ENCODE peak calls at places on chromosome 17, in six cellular contexts. K, G, A, V, N and Z are unnamed samples.

GRCh38 chr17:60398227-60398959 is 6.5 kb upstream of the USP32 start:
- DNase-seq in K (no peak), G (no peak), A (no peak), V (peak), N (no peak), Z (no peak)

GRCh38 chr17:70110443-70110880 is 35.4 kb downstream of the KCNJ16 start:
- DNase-seq in K (no peak), G (no peak), A (no peak), V (no peak), N (no peak), Z (no peak)

GRCh38 chr17:1627219-1627986 is 1.2 kb downstream of the SLC43A2 start:
- DNase-seq in K (no peak), G (peak), A (no peak), V (no peak), N (peak), Z (no peak)

GRCh38 chr17:50196036-50196435 is 5.4 kb downstream of the COL1A1 start:
- DNase-seq in K (no peak), G (no peak), A (no peak), V (no peak), N (no peak), Z (no peak)

GRCh38 chr17:82158825-82159224 is 53.8 kb downstream of the CCDC57 start:
- DNase-seq in K (no peak), G (no peak), A (no peak), V (no peak), N (no peak), Z (no peak)

GRCh38 chr17:71527311-71527710 is 593.5 kb upstream of the SOX9 start:
- DNase-seq in K (no peak), G (no peak), A (no peak), V (no peak), N (no peak), Z (no peak)

GRCh38 chr17:59651346-59651745 is 31.7 kb downstream of the CLTC start:
- DNase-seq in K (no peak), G (no peak), A (no peak), V (no peak), N (no peak), Z (no peak)

GRCh38 chr17:45001310-45001709 is 33.2 kb upstream of the C1QL1 start:
- DNase-seq in K (no peak), G (no peak), A (no peak), V (no peak), N (no peak), Z (no peak)

GRCh38 chr17:43444223-43445008 is 39.4 kb upstream of the DHX8 start:
- DNase-seq in K (no peak), G (no peak), A (no peak), V (no peak), N (no peak), Z (no peak)

GRCh38 chr17:17186551-17187505 is 19.3 kb downstream of the PLD6 start:
- DNase-seq in K (peak), G (no peak), A (no peak), V (no peak), N (no peak), Z (no peak)

GRCh38 chr17:82863941-82864720 is 24.3 kb upstream of the ZNF750 start:
- DNase-seq in K (peak), G (no peak), A (no peak), V (peak), N (peak), Z (peak)

GRCh38 chr17:48628641-48629410 is 2.7 kb upstream of the HOXB9 start:
- DNase-seq in K (no peak), G (no peak), A (no peak), V (no peak), N (no peak), Z (no peak)

GRCh38 chr17:54435966-54436365 is 464.7 kb upstream of the TOM1L1 start:
- DNase-seq in K (no peak), G (peak), A (no peak), V (no peak), N (no peak), Z (no peak)

GRCh38 chr17:70855401-70856054 is 686.2 kb downstream of the KCNJ2 start:
- DNase-seq in K (no peak), G (no peak), A (no peak), V (no peak), N (no peak), Z (no peak)

GRCh38 chr17:80792373-80792781 is 199.3 kb upstream of the CHMP6 start:
- DNase-seq in K (no peak), G (no peak), A (no peak), V (no peak), N (no peak), Z (no peak)

GRCh38 chr17:83177611-83178532 is 98.5 kb downstream of the METRNL start:
- DNase-seq in K (peak), G (no peak), A (no peak), V (no peak), N (no peak), Z (no peak)

GRCh38 chr17:80886641-80887573 is 104.7 kb upstream of the CHMP6 start:
- DNase-seq in K (peak), G (no peak), A (no peak), V (no peak), N (no peak), Z (no peak)

GRCh38 chr17:83203472-83204221 is 124.2 kb downstream of the METRNL start:
- DNase-seq in K (no peak), G (no peak), A (no peak), V (no peak), N (no peak), Z (no peak)

GRCh38 chr17:751269-752001 is 629 bp downstream of the GEMIN4 start:
- DNase-seq in K (peak), G (peak), A (no peak), V (no peak), N (no peak), Z (no peak)

GRCh38 chr17:80937501-80938356 is 53.9 kb upstream of the CHMP6 start:
- DNase-seq in K (no peak), G (no peak), A (no peak), V (no peak), N (no peak), Z (no peak)

GRCh38 chr17:27494192-27495091 is 38.2 kb downstream of the KSR1 start:
- DNase-seq in K (no peak), G (peak), A (peak), V (no peak), N (no peak), Z (peak)

GRCh38 chr17:74417178-74418045 is 14.5 kb upstream of the GPRC5C start:
- DNase-seq in K (no peak), G (no peak), A (peak), V (peak), N (no peak), Z (peak)

GRCh38 chr17:42428141-42428944 is 5.3 kb upstream of the CAVIN1 start:
- DNase-seq in K (peak), G (peak), A (peak), V (no peak), N (peak), Z (peak)
- TF ChIP-seq REST in K (no peak), G (no peak), A (no peak), V (no peak), N (no peak), Z (no peak)

GRCh38 chr17:75499313-75500022 is 15.9 kb downstream of the CASKIN2 start:
- DNase-seq in K (peak), G (no peak), A (no peak), V (no peak), N (peak), Z (no peak)
- H3K4me2 ChIP-seq in K (no peak), G (no peak), A (no peak), V (no peak), N (no peak), Z (no peak)

DNA sequence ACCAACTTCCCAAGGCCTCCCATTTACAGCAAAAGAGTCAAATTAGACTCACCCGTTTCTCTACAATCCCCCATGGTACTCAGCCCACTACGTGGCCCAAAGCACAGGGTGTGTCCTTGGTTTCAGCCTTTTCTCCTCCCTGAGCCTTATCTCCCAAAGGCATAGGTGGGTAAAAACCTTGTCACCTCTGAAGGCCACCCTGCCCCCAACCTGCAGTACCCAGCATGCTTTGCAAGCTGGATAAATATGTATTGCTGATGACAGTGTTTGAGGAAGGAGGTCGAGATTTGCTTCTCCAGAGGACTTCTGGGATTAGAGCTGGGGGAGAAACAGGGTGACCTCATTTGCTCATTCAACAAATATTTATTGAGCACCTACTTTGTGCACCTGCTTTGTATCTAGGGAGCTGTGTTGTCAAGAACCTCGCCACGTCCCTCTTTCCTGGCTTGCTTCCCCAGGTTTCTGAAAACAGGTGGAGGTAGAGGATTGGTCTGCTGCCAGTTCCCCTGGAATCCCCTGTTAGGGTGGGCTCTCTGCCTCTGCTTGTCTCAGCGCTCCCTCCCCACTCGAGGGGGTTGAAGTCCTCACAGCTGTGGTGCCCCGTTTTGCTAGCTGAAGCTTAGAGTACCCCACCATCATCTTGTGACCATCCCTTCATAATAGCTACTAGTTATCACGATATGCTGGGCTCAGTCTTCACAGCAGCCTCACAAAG is 3.0 kb downstream of the LASP1 start:
- DNase-seq in K (no peak), G (no peak), A (peak), V (no peak), N (no peak), Z (no peak)
- TF ChIP-seq POLR2AphosphoS5 in K (no peak), G (no peak), A (no peak), V (no peak), N (no peak), Z (no peak)

DNA sequence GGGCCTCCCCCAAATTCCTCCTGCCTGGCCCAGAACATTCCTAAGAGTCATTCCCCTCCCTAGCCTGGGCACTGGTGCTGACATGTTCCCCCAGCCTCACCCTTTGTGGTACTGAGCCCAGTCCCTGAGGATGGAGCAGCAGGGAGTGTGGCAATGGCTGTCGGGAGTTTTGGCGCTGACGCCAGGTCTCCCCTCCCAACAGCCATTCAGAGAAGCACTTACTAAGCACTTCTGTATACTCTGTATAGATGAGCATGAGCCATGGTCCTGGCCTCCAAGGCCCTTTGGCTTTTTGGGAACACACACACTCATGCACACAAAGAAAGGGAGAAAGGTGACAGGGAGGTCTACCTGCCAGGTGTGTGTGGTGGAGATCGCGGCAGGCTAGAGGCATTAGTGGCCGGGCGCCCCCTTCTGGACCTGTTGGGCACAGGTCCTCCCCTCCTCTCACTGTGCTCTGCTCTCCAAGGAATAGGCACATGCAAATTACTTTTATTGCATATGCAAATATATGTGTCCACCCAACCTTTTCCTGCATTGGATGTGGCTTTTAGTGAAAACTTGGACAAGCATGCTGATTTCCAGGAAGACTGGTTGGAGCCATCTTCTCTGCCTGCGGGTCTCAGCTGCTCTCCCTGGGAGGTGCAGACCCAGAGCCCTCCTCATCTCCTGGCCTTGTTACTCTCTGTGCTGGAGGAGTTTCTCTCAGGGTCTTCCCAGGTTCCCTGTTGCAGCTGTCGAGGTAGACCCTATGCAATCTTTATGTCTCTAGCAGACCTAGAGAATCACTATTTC is 17.4 kb upstream of the C17orf107 start:
- DNase-seq in K (peak), G (peak), A (peak), V (no peak), N (peak), Z (no peak)
- TF ChIP-seq REST in K (no peak), G (no peak), A (no peak), V (no peak), N (no peak), Z (no peak)

GRCh38 chr17:6782244-6782643 is 6.2 kb downstream of the FBXO39 start:
- DNase-seq in K (no peak), G (no peak), A (no peak), V (no peak), N (no peak), Z (no peak)

GRCh38 chr17:6786618-6787017 is 10.6 kb downstream of the FBXO39 start:
- DNase-seq in K (no peak), G (no peak), A (no peak), V (no peak), N (no peak), Z (no peak)

GRCh38 chr17:6789146-6789545 is 13.1 kb downstream of the FBXO39 start:
- DNase-seq in K (no peak), G (no peak), A (no peak), V (no peak), N (no peak), Z (no peak)

DNA sequence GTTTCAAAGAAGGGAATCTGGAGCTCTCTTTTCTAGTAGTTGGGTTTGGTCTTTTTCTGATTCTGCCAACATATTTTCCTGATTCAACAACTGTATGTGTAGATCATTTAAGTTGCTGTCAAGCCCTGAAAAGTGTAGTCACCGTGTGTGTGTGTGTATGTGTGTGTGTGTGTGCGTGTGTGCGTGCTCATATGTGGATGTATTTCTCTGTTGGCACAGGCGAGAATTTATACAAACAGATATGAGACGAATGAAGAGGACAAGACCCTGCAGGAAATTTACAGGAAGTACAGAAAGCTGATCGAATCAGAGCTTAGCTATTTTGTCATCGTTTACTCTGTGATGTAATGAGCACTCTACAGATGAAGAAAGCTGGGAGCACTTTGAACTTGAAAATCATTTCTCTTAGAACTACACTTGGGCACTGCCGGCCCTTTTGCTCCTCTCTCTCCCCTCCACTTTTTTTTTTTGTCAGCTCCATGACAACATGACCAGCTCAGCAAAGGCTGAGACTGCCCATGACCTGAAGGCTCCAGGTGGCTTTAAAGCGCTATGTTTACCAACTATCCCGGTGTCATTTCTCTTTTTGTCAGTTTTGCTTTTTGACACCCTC is 11.2 kb downstream of the FBXO39 start:
- DNase-seq in K (no peak), G (no peak), A (peak), V (no peak), N (no peak), Z (no peak)
- H3K4me2 ChIP-seq in K (peak), G (no peak), A (peak), V (no peak), N (no peak), Z (no peak)

DNA sequence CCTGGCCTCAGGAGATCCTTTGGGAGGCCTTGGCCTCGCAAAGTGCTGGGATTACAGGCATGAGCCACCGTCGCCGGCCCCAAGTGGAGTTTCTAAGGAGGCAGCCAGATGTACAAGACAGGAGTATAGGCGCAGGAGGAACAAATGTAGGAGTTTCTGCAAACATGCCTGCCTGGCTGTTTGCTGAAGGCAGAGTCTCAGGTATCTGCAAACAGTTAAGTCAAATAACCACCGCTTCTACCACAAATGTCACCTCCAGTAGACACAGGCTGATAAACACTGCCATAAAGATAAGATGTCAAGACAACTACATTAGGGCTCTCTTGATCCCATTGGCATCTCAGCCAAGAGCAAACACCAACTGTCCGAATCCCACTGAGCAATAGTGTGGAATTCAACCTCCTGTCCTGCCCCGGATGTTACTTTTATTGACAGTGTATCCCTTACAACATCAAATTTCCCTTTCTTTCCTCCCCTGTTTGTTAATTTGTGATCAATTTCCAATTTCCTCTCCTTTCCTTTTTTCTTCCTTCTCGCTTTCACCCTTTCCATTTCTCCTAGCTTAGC is 5.6 kb upstream of the COG1 start:
- DNase-seq in K (no peak), G (no peak), A (peak), V (no peak), N (no peak), Z (no peak)
- TF ChIP-seq POLR2AphosphoS5 in K (no peak), G (no peak), A (peak), V (no peak), N (no peak), Z (no peak)

DNA sequence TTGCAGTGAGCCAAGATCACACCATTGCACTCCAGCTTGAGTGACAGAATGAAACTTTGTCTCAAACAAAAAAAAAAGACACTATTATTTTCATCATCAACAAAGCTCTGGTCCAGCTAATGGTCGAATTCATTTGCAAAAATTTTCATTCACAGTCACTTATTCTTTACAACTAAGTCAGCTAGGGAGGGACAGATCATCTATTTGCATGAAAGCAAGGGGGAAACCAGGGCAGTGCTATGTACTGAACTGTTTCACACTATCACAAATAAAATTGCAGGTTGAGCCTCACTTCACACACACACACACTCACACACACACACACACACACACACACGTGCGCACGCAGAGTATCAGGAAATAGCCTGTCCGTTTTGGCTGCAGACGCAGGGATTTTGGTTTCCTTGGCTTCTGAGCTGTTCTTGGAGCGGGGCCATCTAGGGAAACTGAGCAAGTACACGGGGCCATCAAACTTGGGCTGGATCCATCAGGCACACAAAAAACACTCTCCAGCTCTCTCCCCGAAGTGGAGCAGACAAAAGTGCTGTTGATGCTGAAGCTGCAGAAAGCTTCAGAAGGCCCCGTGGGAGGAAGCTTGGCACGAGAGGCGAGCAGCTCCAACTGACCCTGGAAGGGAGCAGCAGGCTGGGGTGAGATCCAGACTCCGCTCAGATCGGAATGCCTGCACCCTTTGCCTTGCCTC is 44.3 kb upstream of the HELZ start:
- DNase-seq in K (no peak), G (peak), A (no peak), V (no peak), N (no peak), Z (no peak)
- TF ChIP-seq REST in K (no peak), G (no peak), A (no peak), V (no peak), N (no peak), Z (no peak)

GRCh38 chr17:68777856-68778694 is 176.9 kb upstream of the FAM20A start:
- DNase-seq in K (no peak), G (no peak), A (peak), V (no peak), N (no peak), Z (no peak)
- H3K4me2 ChIP-seq in K (no peak), G (no peak), A (peak), V (no peak), N (no peak), Z (no peak)

GRCh38 chr17:78341559-78342437 is 18.1 kb downstream of the SOCS3 start:
- DNase-seq in K (peak), G (peak), A (no peak), V (no peak), N (peak), Z (no peak)
- TF ChIP-seq POLR2AphosphoS5 in K (peak), G (no peak), A (no peak), V (no peak), N (no peak), Z (peak)